ENCODE peak calls at places on chromosome 4, in ten cellular contexts. One of them, this sample, is unnamed.

GRCh38 chr4:47913858-47914218 is 545 bp downstream of the NFXL1 start:
- DNase-seq in upper lobe of right lung: peak; percentile 77
- DNase-seq in fibroblast of lung: no peak
- DNase-seq in OCI-LY7: peak; percentile 49
- DNase-seq in brain microvascular endothelial cell: no peak
- DNase-seq in transverse colon: peak; percentile 50
- DNase-seq in gastrocnemius medialis: peak; percentile 28
- DNase-seq in A549: peak; percentile 7
- DNase-seq in endodermal cell: peak; percentile 84
- DNase-seq in AG09309: no peak
- DNase-seq in this sample: no peak

GRCh38 chr4:107148922-107149321 is 112.8 kb upstream of the DKK2 start:
- DNase-seq in upper lobe of right lung: no peak
- DNase-seq in fibroblast of lung: no peak
- DNase-seq in OCI-LY7: no peak
- DNase-seq in brain microvascular endothelial cell: peak; percentile 11
- DNase-seq in transverse colon: no peak
- DNase-seq in gastrocnemius medialis: no peak
- DNase-seq in A549: no peak
- DNase-seq in endodermal cell: no peak
- DNase-seq in AG09309: no peak
- DNase-seq in this sample: no peak

GRCh38 chr4:160283081-160283480 is 1180.2 kb downstream of the RAPGEF2 start:
- DNase-seq in upper lobe of right lung: no peak
- DNase-seq in fibroblast of lung: no peak
- DNase-seq in OCI-LY7: no peak
- DNase-seq in brain microvascular endothelial cell: no peak
- DNase-seq in transverse colon: no peak
- DNase-seq in gastrocnemius medialis: no peak
- DNase-seq in A549: no peak
- DNase-seq in endodermal cell: no peak
- DNase-seq in AG09309: no peak
- DNase-seq in this sample: no peak

GRCh38 chr4:94036964-94037363 is 170.7 kb upstream of the SMARCAD1 start:
- DNase-seq in upper lobe of right lung: no peak
- DNase-seq in fibroblast of lung: no peak
- DNase-seq in OCI-LY7: no peak
- DNase-seq in brain microvascular endothelial cell: peak; percentile 35
- DNase-seq in transverse colon: no peak
- DNase-seq in gastrocnemius medialis: no peak
- DNase-seq in A549: no peak
- DNase-seq in endodermal cell: peak; percentile 58
- DNase-seq in AG09309: no peak
- DNase-seq in this sample: no peak

GRCh38 chr4:184437988-184438774 is 36.2 kb downstream of the IRF2 start:
- DNase-seq in upper lobe of right lung: no peak
- DNase-seq in fibroblast of lung: no peak
- DNase-seq in OCI-LY7: peak; percentile 37
- DNase-seq in brain microvascular endothelial cell: no peak
- DNase-seq in transverse colon: no peak
- DNase-seq in gastrocnemius medialis: no peak
- DNase-seq in A549: no peak
- DNase-seq in endodermal cell: no peak
- DNase-seq in AG09309: no peak
- DNase-seq in this sample: no peak

GRCh38 chr4:10656988-10657387 is 27.6 kb downstream of the CLNK start:
- DNase-seq in upper lobe of right lung: no peak
- DNase-seq in fibroblast of lung: peak; percentile 34
- DNase-seq in OCI-LY7: no peak
- DNase-seq in brain microvascular endothelial cell: peak; percentile 45
- DNase-seq in transverse colon: no peak
- DNase-seq in gastrocnemius medialis: no peak
- DNase-seq in A549: no peak
- DNase-seq in endodermal cell: no peak
- DNase-seq in AG09309: no peak
- DNase-seq in this sample: no peak

GRCh38 chr4:99008051-99008450 is 12.5 kb downstream of the METAP1 start:
- DNase-seq in upper lobe of right lung: no peak
- DNase-seq in fibroblast of lung: no peak
- DNase-seq in OCI-LY7: no peak
- DNase-seq in brain microvascular endothelial cell: no peak
- DNase-seq in transverse colon: no peak
- DNase-seq in gastrocnemius medialis: no peak
- DNase-seq in A549: no peak
- DNase-seq in endodermal cell: no peak
- DNase-seq in AG09309: no peak
- DNase-seq in this sample: no peak

GRCh38 chr4:174423257-174423944 is 98.9 kb downstream of the HPGD start:
- DNase-seq in upper lobe of right lung: no peak
- DNase-seq in fibroblast of lung: peak; percentile 77
- DNase-seq in OCI-LY7: no peak
- DNase-seq in brain microvascular endothelial cell: peak; percentile 89
- DNase-seq in transverse colon: no peak
- DNase-seq in gastrocnemius medialis: peak; percentile 30
- DNase-seq in A549: peak; percentile 86
- DNase-seq in endodermal cell: no peak
- DNase-seq in AG09309: peak; percentile 7
- DNase-seq in this sample: peak; percentile 40

DNA sequence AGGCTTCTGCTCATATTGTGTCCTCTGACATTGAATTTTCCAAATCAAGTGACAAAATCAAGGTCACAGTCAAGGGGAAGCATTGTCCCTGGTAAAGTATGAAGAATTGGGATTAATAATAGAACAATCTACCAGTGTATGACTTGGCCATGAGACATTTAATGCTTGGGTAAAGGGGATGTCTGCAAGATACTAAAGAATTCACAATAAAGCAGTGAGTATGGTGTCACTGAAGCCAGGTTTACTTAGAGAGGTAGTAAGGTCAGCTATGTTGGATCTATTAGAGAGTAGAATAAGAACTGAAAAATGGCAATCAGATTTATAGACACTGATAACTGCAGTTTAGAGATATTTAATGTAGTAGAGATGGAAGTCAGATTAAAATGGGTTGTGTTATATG is 349.2 kb downstream of the BMPR1B start:
- DNase-seq in upper lobe of right lung: no peak
- DNase-seq in fibroblast of lung: no peak
- DNase-seq in OCI-LY7: no peak
- DNase-seq in brain microvascular endothelial cell: no peak
- DNase-seq in transverse colon: no peak
- DNase-seq in gastrocnemius medialis: no peak
- DNase-seq in A549: no peak
- DNase-seq in endodermal cell: no peak
- DNase-seq in AG09309: no peak
- DNase-seq in this sample: no peak
- TF ChIP-seq CTCF in upper lobe of right lung: no peak
- TF ChIP-seq CTCF in fibroblast of lung: no peak
- TF ChIP-seq CTCF in OCI-LY7: no peak
- TF ChIP-seq CTCF in brain microvascular endothelial cell: no peak
- TF ChIP-seq CTCF in transverse colon: no peak
- TF ChIP-seq CTCF in gastrocnemius medialis: no peak
- TF ChIP-seq CTCF in A549: no peak
- TF ChIP-seq CTCF in endodermal cell: no peak
- TF ChIP-seq CTCF in AG09309: no peak
- TF ChIP-seq CTCF in this sample: no peak

GRCh38 chr4:185933078-185933581 is 121.1 kb upstream of the SORBS2 start:
- DNase-seq in upper lobe of right lung: no peak
- DNase-seq in fibroblast of lung: no peak
- DNase-seq in OCI-LY7: no peak
- DNase-seq in brain microvascular endothelial cell: peak; percentile 98
- DNase-seq in transverse colon: no peak
- DNase-seq in gastrocnemius medialis: no peak
- DNase-seq in A549: no peak
- DNase-seq in endodermal cell: no peak
- DNase-seq in AG09309: peak; percentile 64
- DNase-seq in this sample: no peak

GRCh38 chr4:185931986-185932385 is 120.0 kb upstream of the SORBS2 start:
- DNase-seq in upper lobe of right lung: no peak
- DNase-seq in fibroblast of lung: no peak
- DNase-seq in OCI-LY7: no peak
- DNase-seq in brain microvascular endothelial cell: peak; percentile 51
- DNase-seq in transverse colon: no peak
- DNase-seq in gastrocnemius medialis: no peak
- DNase-seq in A549: no peak
- DNase-seq in endodermal cell: no peak
- DNase-seq in AG09309: no peak
- DNase-seq in this sample: no peak

GRCh38 chr4:185931375-185931774 is 119.4 kb upstream of the SORBS2 start:
- DNase-seq in upper lobe of right lung: no peak
- DNase-seq in fibroblast of lung: no peak
- DNase-seq in OCI-LY7: no peak
- DNase-seq in brain microvascular endothelial cell: no peak
- DNase-seq in transverse colon: no peak
- DNase-seq in gastrocnemius medialis: no peak
- DNase-seq in A549: no peak
- DNase-seq in endodermal cell: no peak
- DNase-seq in AG09309: no peak
- DNase-seq in this sample: no peak

GRCh38 chr4:185928761-185929455 is 116.9 kb upstream of the SORBS2 start:
- DNase-seq in upper lobe of right lung: no peak
- DNase-seq in fibroblast of lung: no peak
- DNase-seq in OCI-LY7: no peak
- DNase-seq in brain microvascular endothelial cell: no peak
- DNase-seq in transverse colon: no peak
- DNase-seq in gastrocnemius medialis: no peak
- DNase-seq in A549: no peak
- DNase-seq in endodermal cell: no peak
- DNase-seq in AG09309: no peak
- DNase-seq in this sample: no peak

DNA sequence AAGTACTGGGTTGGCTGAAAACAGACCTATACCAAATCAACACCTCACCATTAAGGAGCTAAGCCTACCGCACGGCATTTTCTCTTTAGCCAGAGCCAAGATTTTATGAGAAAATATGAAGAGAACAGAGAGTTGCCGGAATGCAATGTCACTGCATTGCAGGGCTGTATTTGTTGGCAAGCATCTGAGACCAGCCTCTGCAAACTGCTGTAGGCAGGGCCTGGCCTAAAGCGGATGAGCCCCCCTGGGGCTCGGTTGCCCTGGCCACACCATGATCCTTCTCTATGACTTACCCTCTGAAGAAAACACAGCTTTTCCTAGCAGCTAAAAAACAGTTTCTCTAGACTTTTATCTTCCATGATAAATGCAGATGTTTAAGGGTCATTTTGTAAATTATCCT is 120.5 kb upstream of the SORBS2 start:
- DNase-seq in upper lobe of right lung: no peak
- DNase-seq in fibroblast of lung: no peak
- DNase-seq in OCI-LY7: no peak
- DNase-seq in brain microvascular endothelial cell: peak; percentile 63
- DNase-seq in transverse colon: no peak
- DNase-seq in gastrocnemius medialis: no peak
- DNase-seq in A549: no peak
- DNase-seq in endodermal cell: no peak
- DNase-seq in AG09309: no peak
- DNase-seq in this sample: no peak
- H3K4me3 ChIP-seq in upper lobe of right lung: no peak overlapping the region
- H3K4me3 ChIP-seq in fibroblast of lung: no peak overlapping the region
- H3K4me3 ChIP-seq in OCI-LY7: no peak overlapping the region
- H3K4me3 ChIP-seq in brain microvascular endothelial cell: peak overlapping the region; percentile 41
- H3K4me3 ChIP-seq in transverse colon: no peak overlapping the region
- H3K4me3 ChIP-seq in gastrocnemius medialis: no peak overlapping the region
- H3K4me3 ChIP-seq in A549: no peak overlapping the region
- H3K4me3 ChIP-seq in endodermal cell: no peak overlapping the region
- H3K4me3 ChIP-seq in AG09309: no peak overlapping the region
- H3K4me3 ChIP-seq in this sample: no peak overlapping the region

GRCh38 chr4:106109929-106110328 is 206.1 kb downstream of the TBCK start:
- DNase-seq in upper lobe of right lung: no peak
- DNase-seq in fibroblast of lung: no peak
- DNase-seq in OCI-LY7: no peak
- DNase-seq in brain microvascular endothelial cell: no peak
- DNase-seq in transverse colon: no peak
- DNase-seq in gastrocnemius medialis: no peak
- DNase-seq in A549: no peak
- DNase-seq in endodermal cell: no peak
- DNase-seq in AG09309: no peak
- DNase-seq in this sample: no peak

GRCh38 chr4:106104276-106104675 is 209.0 kb downstream of the NPNT start:
- DNase-seq in upper lobe of right lung: no peak
- DNase-seq in fibroblast of lung: no peak
- DNase-seq in OCI-LY7: no peak
- DNase-seq in brain microvascular endothelial cell: no peak
- DNase-seq in transverse colon: no peak
- DNase-seq in gastrocnemius medialis: no peak
- DNase-seq in A549: no peak
- DNase-seq in endodermal cell: no peak
- DNase-seq in AG09309: no peak
- DNase-seq in this sample: no peak

DNA sequence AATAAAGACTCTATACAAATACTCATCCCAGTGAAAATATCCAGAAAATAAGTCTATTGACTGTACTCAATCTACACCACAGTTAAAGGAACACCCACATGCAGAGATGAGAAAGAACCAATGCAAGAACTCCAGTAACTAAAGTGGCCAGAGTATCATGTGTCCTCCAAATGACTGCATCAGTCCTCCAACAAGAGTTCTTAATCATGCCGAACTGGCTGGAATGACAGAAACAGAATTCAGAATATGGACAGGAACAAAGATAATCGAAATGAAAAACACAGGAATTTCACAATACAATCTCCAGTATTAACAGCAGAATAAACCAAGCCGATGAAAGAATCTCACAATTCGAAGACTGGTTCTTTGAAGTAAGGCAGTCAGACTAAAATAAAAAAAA is 210.3 kb downstream of the TBCK start:
- DNase-seq in upper lobe of right lung: no peak
- DNase-seq in fibroblast of lung: no peak
- DNase-seq in OCI-LY7: no peak
- DNase-seq in brain microvascular endothelial cell: no peak
- DNase-seq in transverse colon: no peak
- DNase-seq in gastrocnemius medialis: no peak
- DNase-seq in A549: no peak
- DNase-seq in endodermal cell: no peak
- DNase-seq in AG09309: no peak
- DNase-seq in this sample: no peak
- TF ChIP-seq CTCF in upper lobe of right lung: no peak
- TF ChIP-seq CTCF in fibroblast of lung: no peak
- TF ChIP-seq CTCF in OCI-LY7: no peak
- TF ChIP-seq CTCF in brain microvascular endothelial cell: no peak
- TF ChIP-seq CTCF in transverse colon: no peak
- TF ChIP-seq CTCF in gastrocnemius medialis: no peak
- TF ChIP-seq CTCF in A549: no peak
- TF ChIP-seq CTCF in endodermal cell: no peak
- TF ChIP-seq CTCF in AG09309: no peak
- TF ChIP-seq CTCF in this sample: no peak

GRCh38 chr4:1204286-1204827 is 32.0 kb upstream of the SPON2 start:
- DNase-seq in upper lobe of right lung: peak; percentile 43
- DNase-seq in fibroblast of lung: no peak
- DNase-seq in OCI-LY7: no peak
- DNase-seq in brain microvascular endothelial cell: no peak
- DNase-seq in transverse colon: peak; percentile 31
- DNase-seq in gastrocnemius medialis: peak; percentile 7
- DNase-seq in A549: no peak
- DNase-seq in endodermal cell: no peak
- DNase-seq in AG09309: no peak
- DNase-seq in this sample: no peak

GRCh38 chr4:1207157-1207470 is 34.7 kb upstream of the SPON2 start:
- DNase-seq in upper lobe of right lung: peak; percentile 58
- DNase-seq in fibroblast of lung: no peak
- DNase-seq in OCI-LY7: no peak
- DNase-seq in brain microvascular endothelial cell: no peak
- DNase-seq in transverse colon: no peak
- DNase-seq in gastrocnemius medialis: peak; percentile 9
- DNase-seq in A549: no peak
- DNase-seq in endodermal cell: no peak
- DNase-seq in AG09309: no peak
- DNase-seq in this sample: no peak

GRCh38 chr4:1205641-1206298 is 33.4 kb upstream of the SPON2 start:
- DNase-seq in upper lobe of right lung: peak; percentile 54
- DNase-seq in fibroblast of lung: no peak
- DNase-seq in OCI-LY7: no peak
- DNase-seq in brain microvascular endothelial cell: no peak
- DNase-seq in transverse colon: peak; percentile 13
- DNase-seq in gastrocnemius medialis: peak; percentile 8
- DNase-seq in A549: no peak
- DNase-seq in endodermal cell: peak; percentile 31
- DNase-seq in AG09309: no peak
- DNase-seq in this sample: no peak

GRCh38 chr4:1206299-1207156 is 34.1 kb upstream of the SPON2 start:
- DNase-seq in upper lobe of right lung: no peak
- DNase-seq in fibroblast of lung: no peak
- DNase-seq in OCI-LY7: no peak
- DNase-seq in brain microvascular endothelial cell: no peak
- DNase-seq in transverse colon: peak; percentile 26
- DNase-seq in gastrocnemius medialis: peak; percentile 10
- DNase-seq in A549: no peak
- DNase-seq in endodermal cell: peak; percentile 42
- DNase-seq in AG09309: no peak
- DNase-seq in this sample: no peak

GRCh38 chr4:1204828-1205591 is 32.6 kb upstream of the SPON2 start:
- DNase-seq in upper lobe of right lung: peak; percentile 63
- DNase-seq in fibroblast of lung: no peak
- DNase-seq in OCI-LY7: no peak
- DNase-seq in brain microvascular endothelial cell: no peak
- DNase-seq in transverse colon: peak; percentile 92
- DNase-seq in gastrocnemius medialis: peak; percentile 19
- DNase-seq in A549: no peak
- DNase-seq in endodermal cell: peak; percentile 36
- DNase-seq in AG09309: no peak
- DNase-seq in this sample: no peak
- H3K4me3 ChIP-seq in upper lobe of right lung: no peak overlapping the region
- H3K4me3 ChIP-seq in fibroblast of lung: no peak overlapping the region
- H3K4me3 ChIP-seq in OCI-LY7: no peak overlapping the region
- H3K4me3 ChIP-seq in brain microvascular endothelial cell: no peak overlapping the region
- H3K4me3 ChIP-seq in transverse colon: peak overlapping the region; percentile 13
- H3K4me3 ChIP-seq in gastrocnemius medialis: no peak overlapping the region
- H3K4me3 ChIP-seq in A549: no peak overlapping the region
- H3K4me3 ChIP-seq in endodermal cell: no peak overlapping the region
- H3K4me3 ChIP-seq in AG09309: no peak overlapping the region
- H3K4me3 ChIP-seq in this sample: no peak overlapping the region

This sample was measured in HFF-Myc.